ENCODE peak calls at places on chromosome 18, in six cellular contexts. R is tibial artery; V is fibroblast of lung; A is left ventricle myocardium inferior; D is CD8-positive, alpha-beta T cell; G is uterus. W is an unnamed sample. For H3K4me1, the result is how much of the 10 kb centered on the place peaks cover.

GRCh38 chr18:57029761-57030160 is 117.1 kb upstream of the BOD1L2 start:
- DNase-seq in G (no peak), R (no peak), A (no peak), D (no peak), V (no peak), W (no peak)

GRCh38 chr18:1806884-1807615 is 764.3 kb downstream of the METTL4 start:
- DNase-seq in D (no peak), A (no peak), G (no peak), R (no peak), V (no peak), W (no peak)

GRCh38 chr18:68972176-68972575 is 174.3 kb downstream of the CCDC102B start:
- DNase-seq in D (no peak), G (no peak), V (no peak), R (no peak), A (no peak), W (no peak)

GRCh38 chr18:3029215-3029972 is 16.4 kb upstream of the LPIN2 start:
- DNase-seq in V (peak), D (no peak), A (no peak), R (no peak), G (no peak), W (no peak)

GRCh38 chr18:70384181-70384790 is 95.4 kb downstream of the SOCS6 start:
- DNase-seq in G (no peak), R (no peak), D (no peak), V (peak), A (no peak), W (no peak)

GRCh38 chr18:23071285-23071684 is 64.0 kb upstream of the CABLES1 start:
- DNase-seq in G (no peak), R (no peak), V (peak), D (peak), A (peak), W (no peak)

GRCh38 chr18:36309436-36310391 is 12.2 kb downstream of the FHOD3 start:
- DNase-seq in V (peak), R (no peak), A (no peak), G (no peak), D (no peak), W (no peak)

GRCh38 chr18:62450175-62450545 is 72.7 kb upstream of the ZCCHC2 start:
- DNase-seq in G (no peak), R (no peak), A (no peak), D (no peak), V (peak), W (no peak)

GRCh38 chr18:39199231-39199855 is 1633.7 kb upstream of the CELF4 start:
- DNase-seq in G (no peak), V (peak), R (no peak), D (no peak), A (no peak), W (no peak)

GRCh38 chr18:6158958-6159357 is 255.8 kb downstream of the L3MBTL4 start:
- DNase-seq in D (no peak), G (no peak), V (no peak), A (no peak), R (no peak), W (no peak)

GRCh38 chr18:78696698-78697435 is 282.8 kb upstream of the SALL3 start:
- DNase-seq in A (no peak), G (no peak), R (no peak), V (no peak), D (no peak), W (no peak)

GRCh38 chr18:12907258-12907925 is 23.4 kb upstream of the PTPN2 start:
- DNase-seq in A (no peak), G (no peak), V (peak), R (no peak), D (no peak), W (no peak)

GRCh38 chr18:65227970-65228369 is 522.8 kb upstream of the CDH7 start:
- DNase-seq in R (no peak), G (no peak), D (no peak), A (no peak), V (no peak), W (no peak)

GRCh38 chr18:22420649-22421048 is 2.9 kb upstream of the CTAGE1 start:
- DNase-seq in G (no peak), R (no peak), A (no peak), V (no peak), D (no peak), W (no peak)

GRCh38 chr18:37717098-37717497 is 151.5 kb upstream of the CELF4 start:
- DNase-seq in D (no peak), V (no peak), A (no peak), R (no peak), G (no peak), W (no peak)

GRCh38 chr18:79963658-79964329 is 649 bp upstream of the HSBP1L1 start:
- DNase-seq in A (no peak), V (no peak), G (no peak), D (no peak), R (no peak), W (no peak)
- H3K4me3 ChIP-seq in A (peak), V (peak), G (peak), D (peak), R (peak), W (peak)

GRCh38 chr18:33918571-33918970 is 306.1 kb downstream of the NOL4 start:
- DNase-seq in G (no peak), A (no peak), V (no peak), R (no peak), D (no peak), W (no peak)
- H3K4me1 ChIP-seq in G (under half), A (under half), V (under half), R (under half), D (under half), W (under half)

GRCh38 chr18:21241224-21242131 is 554 bp upstream of the GREB1L start:
- DNase-seq in V (no peak), D (no peak), G (no peak), R (peak), A (no peak), W (no peak)

GRCh38 chr18:21243041-21243431 is 1.0 kb downstream of the GREB1L start:
- DNase-seq in V (peak), D (no peak), R (no peak), A (no peak), G (no peak), W (no peak)

GRCh38 chr18:21242141-21243040 is at the start of gene GREB1L:
- DNase-seq in V (peak), A (peak), R (peak), D (no peak), G (peak), W (no peak)
- TF ChIP-seq CTCF in V (no peak), A (peak), R (peak), D (no peak), G (no peak), W (peak)

DNA sequence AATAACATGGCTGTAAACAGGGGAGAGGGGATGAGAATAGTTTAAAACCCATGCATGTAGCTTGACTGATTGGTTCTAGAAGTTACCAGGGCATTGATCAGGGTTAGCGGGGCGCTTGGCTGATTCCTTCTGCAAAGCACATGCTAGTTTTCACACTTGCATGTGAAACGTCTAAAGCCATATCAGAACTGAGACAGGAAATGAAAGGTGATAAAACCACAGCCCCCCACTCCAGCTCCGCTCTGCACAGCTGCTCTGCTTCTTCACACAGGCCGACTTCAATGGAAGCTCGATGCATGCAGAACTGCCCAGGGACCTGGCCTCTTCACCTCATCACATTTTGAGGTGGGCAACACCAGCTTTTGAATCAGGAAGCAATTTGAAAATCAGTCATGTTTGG is 31.4 kb downstream of the HRH4 start:
- DNase-seq in V (no peak), A (no peak), D (no peak), R (no peak), G (no peak), W (no peak)
- H3K4me3 ChIP-seq in V (no peak), A (no peak), D (no peak), R (no peak), G (no peak), W (no peak)

GRCh38 chr18:48815581-48816324 is 135.0 kb downstream of the SMAD7 start:
- DNase-seq in A (no peak), R (peak), D (no peak), V (peak), G (peak), W (no peak)

GRCh38 chr18:48813833-48814489 is 136.8 kb downstream of the SMAD7 start:
- DNase-seq in D (no peak), V (no peak), A (peak), G (peak), R (peak), W (no peak)

GRCh38 chr18:48815182-48815520 is 135.6 kb downstream of the SMAD7 start:
- DNase-seq in R (peak), D (no peak), A (no peak), G (no peak), V (no peak), W (no peak)

GRCh38 chr18:48816554-48816953 is 134.2 kb downstream of the SMAD7 start:
- DNase-seq in G (peak), D (no peak), V (no peak), A (no peak), R (peak), W (no peak)

GRCh38 chr18:48814490-48815181 is 136.1 kb downstream of the SMAD7 start:
- DNase-seq in V (no peak), R (peak), A (no peak), D (no peak), G (peak), W (no peak)
- H3K4me1 ChIP-seq in V (under half), R (under half), A (under half), D (under half), G (under half), W (under half)

W was measured in thoracic aorta.